ENCODE peak calls at places on chromosomes 4 and X, in nine cellular contexts. One of them, this sample, is unnamed.

GRCh38 chr4:119729815-119730643 is 101.4 kb upstream of the PDE5A start:
- DNase-seq in transverse colon: peak
- DNase-seq in SK-N-SH: peak
- DNase-seq in upper lobe of left lung: no peak
- DNase-seq in ovary: no peak
- DNase-seq in tibial nerve: no peak
- DNase-seq in HepG2: peak
- DNase-seq in esophagus muscularis mucosa: no peak
- DNase-seq in suprapubic skin: no peak
- DNase-seq in this sample: peak

GRCh38 chrX:111284615-111285294 is 14.5 kb upstream of the CAPN6 start:
- DNase-seq in transverse colon: no peak
- DNase-seq in SK-N-SH: no peak
- DNase-seq in upper lobe of left lung: no peak
- DNase-seq in ovary: no peak
- DNase-seq in tibial nerve: no peak
- DNase-seq in HepG2: peak
- DNase-seq in esophagus muscularis mucosa: no peak
- DNase-seq in suprapubic skin: no peak
- DNase-seq in this sample: peak

GRCh38 chrX:84175274-84175673 is 12.7 kb downstream of the RPS6KA6 start:
- DNase-seq in transverse colon: no peak
- DNase-seq in SK-N-SH: no peak
- DNase-seq in upper lobe of left lung: no peak
- DNase-seq in ovary: no peak
- DNase-seq in tibial nerve: no peak
- DNase-seq in HepG2: no peak
- DNase-seq in esophagus muscularis mucosa: no peak
- DNase-seq in suprapubic skin: no peak
- DNase-seq in this sample: no peak

GRCh38 chrX:87006561-87006960 is 511.0 kb upstream of the KLHL4 start:
- DNase-seq in transverse colon: no peak
- DNase-seq in SK-N-SH: no peak
- DNase-seq in upper lobe of left lung: no peak
- DNase-seq in ovary: no peak
- DNase-seq in tibial nerve: no peak
- DNase-seq in HepG2: no peak
- DNase-seq in esophagus muscularis mucosa: no peak
- DNase-seq in suprapubic skin: no peak
- DNase-seq in this sample: no peak

GRCh38 chr4:147498031-147498700 is 17.3 kb downstream of the EDNRA start:
- DNase-seq in transverse colon: no peak
- DNase-seq in SK-N-SH: no peak
- DNase-seq in upper lobe of left lung: no peak
- DNase-seq in ovary: no peak
- DNase-seq in tibial nerve: no peak
- DNase-seq in HepG2: no peak
- DNase-seq in esophagus muscularis mucosa: no peak
- DNase-seq in suprapubic skin: no peak
- DNase-seq in this sample: no peak

GRCh38 chrX:141405878-141406492 is 163.7 kb upstream of the SPANXC start:
- DNase-seq in transverse colon: no peak
- DNase-seq in SK-N-SH: no peak
- DNase-seq in upper lobe of left lung: no peak
- DNase-seq in ovary: no peak
- DNase-seq in tibial nerve: no peak
- DNase-seq in HepG2: no peak
- DNase-seq in esophagus muscularis mucosa: no peak
- DNase-seq in suprapubic skin: no peak
- DNase-seq in this sample: no peak

GRCh38 chrX:54208531-54208930 is 25.5 kb upstream of the FAM120C start:
- DNase-seq in transverse colon: no peak
- DNase-seq in SK-N-SH: no peak
- DNase-seq in upper lobe of left lung: no peak
- DNase-seq in ovary: no peak
- DNase-seq in tibial nerve: no peak
- DNase-seq in HepG2: no peak
- DNase-seq in esophagus muscularis mucosa: no peak
- DNase-seq in suprapubic skin: no peak
- DNase-seq in this sample: no peak

GRCh38 chr4:127335732-127336131 is 297.0 kb upstream of the INTU start:
- DNase-seq in transverse colon: no peak
- DNase-seq in SK-N-SH: no peak
- DNase-seq in upper lobe of left lung: no peak
- DNase-seq in ovary: no peak
- DNase-seq in tibial nerve: no peak
- DNase-seq in HepG2: no peak
- DNase-seq in esophagus muscularis mucosa: no peak
- DNase-seq in suprapubic skin: no peak
- DNase-seq in this sample: no peak

GRCh38 chr4:109079731-109080130 is 222.7 kb downstream of the COL25A1 start:
- DNase-seq in transverse colon: no peak
- DNase-seq in SK-N-SH: no peak
- DNase-seq in upper lobe of left lung: no peak
- DNase-seq in ovary: no peak
- DNase-seq in tibial nerve: no peak
- DNase-seq in HepG2: no peak
- DNase-seq in esophagus muscularis mucosa: no peak
- DNase-seq in suprapubic skin: no peak
- DNase-seq in this sample: no peak

GRCh38 chr4:176270669-176271068 is 1.6 kb upstream of the ASB5 start:
- DNase-seq in transverse colon: no peak
- DNase-seq in SK-N-SH: no peak
- DNase-seq in upper lobe of left lung: no peak
- DNase-seq in ovary: no peak
- DNase-seq in tibial nerve: no peak
- DNase-seq in HepG2: peak
- DNase-seq in esophagus muscularis mucosa: no peak
- DNase-seq in suprapubic skin: no peak
- DNase-seq in this sample: no peak

GRCh38 chr4:158130204-158130603 is 42.6 kb downstream of the GASK1B start:
- DNase-seq in transverse colon: no peak
- DNase-seq in SK-N-SH: no peak
- DNase-seq in upper lobe of left lung: no peak
- DNase-seq in ovary: no peak
- DNase-seq in tibial nerve: no peak
- DNase-seq in HepG2: no peak
- DNase-seq in esophagus muscularis mucosa: no peak
- DNase-seq in suprapubic skin: no peak
- DNase-seq in this sample: no peak

GRCh38 chrX:31993635-31994034 is 921.8 kb upstream of the FTHL17 start:
- DNase-seq in transverse colon: no peak
- DNase-seq in SK-N-SH: no peak
- DNase-seq in upper lobe of left lung: no peak
- DNase-seq in ovary: no peak
- DNase-seq in tibial nerve: no peak
- DNase-seq in HepG2: peak
- DNase-seq in esophagus muscularis mucosa: no peak
- DNase-seq in suprapubic skin: no peak
- DNase-seq in this sample: no peak

DNA sequence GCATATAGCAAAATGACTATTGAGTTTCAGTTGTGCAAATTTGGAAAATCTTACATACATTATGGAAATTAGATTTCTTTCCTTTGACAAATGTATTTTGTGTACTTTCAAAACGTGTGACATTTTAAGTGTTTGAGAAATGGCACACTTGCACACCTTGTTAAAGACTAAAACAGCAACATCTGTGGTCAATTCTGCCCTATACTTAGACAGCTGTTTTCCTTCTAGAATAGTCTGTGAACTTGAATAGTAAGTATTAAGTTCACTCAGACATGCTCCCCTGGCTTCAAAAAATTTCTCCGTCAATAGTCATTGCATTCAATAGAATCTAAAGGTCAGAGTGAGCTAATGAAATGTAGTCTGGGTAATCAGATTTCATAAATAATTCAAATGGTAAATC is 21.7 kb upstream of the TBC1D9 start:
- DNase-seq in transverse colon: no peak
- DNase-seq in SK-N-SH: no peak
- DNase-seq in upper lobe of left lung: no peak
- DNase-seq in ovary: no peak
- DNase-seq in tibial nerve: no peak
- DNase-seq in HepG2: no peak
- DNase-seq in esophagus muscularis mucosa: no peak
- DNase-seq in suprapubic skin: no peak
- DNase-seq in this sample: no peak
- TF ChIP-seq EP300 in transverse colon: no peak
- TF ChIP-seq EP300 in SK-N-SH: no peak
- TF ChIP-seq EP300 in upper lobe of left lung: no peak
- TF ChIP-seq EP300 in ovary: no peak
- TF ChIP-seq EP300 in tibial nerve: no peak
- TF ChIP-seq EP300 in HepG2: no peak
- TF ChIP-seq EP300 in esophagus muscularis mucosa: no peak
- TF ChIP-seq EP300 in suprapubic skin: no peak
- TF ChIP-seq EP300 in this sample: no peak

DNA sequence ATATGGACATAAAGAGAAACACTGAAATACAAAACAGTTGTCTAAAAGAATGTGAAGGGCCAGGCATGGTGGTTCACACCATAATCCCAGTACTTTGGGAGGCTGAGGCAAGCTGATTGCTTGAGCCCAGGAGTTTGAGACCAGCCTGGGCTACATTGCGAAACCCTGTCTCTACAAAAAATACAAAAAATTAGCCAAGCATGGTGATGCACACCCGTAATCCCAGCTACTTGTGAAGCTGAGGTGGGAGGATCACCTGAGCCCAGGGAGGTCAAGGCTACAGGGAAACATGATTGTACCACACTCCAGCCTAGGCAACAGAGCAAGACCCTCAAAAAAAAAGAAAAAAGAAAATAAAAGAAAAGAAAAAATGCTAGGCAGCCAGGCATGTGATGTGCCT is 11.8 kb downstream of the RBM47 start:
- DNase-seq in transverse colon: no peak
- DNase-seq in SK-N-SH: no peak
- DNase-seq in upper lobe of left lung: no peak
- DNase-seq in ovary: no peak
- DNase-seq in tibial nerve: no peak
- DNase-seq in HepG2: no peak
- DNase-seq in esophagus muscularis mucosa: no peak
- DNase-seq in suprapubic skin: no peak
- DNase-seq in this sample: no peak
- TF ChIP-seq EP300 in transverse colon: no peak
- TF ChIP-seq EP300 in SK-N-SH: no peak
- TF ChIP-seq EP300 in upper lobe of left lung: no peak
- TF ChIP-seq EP300 in ovary: no peak
- TF ChIP-seq EP300 in tibial nerve: no peak
- TF ChIP-seq EP300 in HepG2: no peak
- TF ChIP-seq EP300 in esophagus muscularis mucosa: no peak
- TF ChIP-seq EP300 in suprapubic skin: no peak
- TF ChIP-seq EP300 in this sample: no peak

DNA sequence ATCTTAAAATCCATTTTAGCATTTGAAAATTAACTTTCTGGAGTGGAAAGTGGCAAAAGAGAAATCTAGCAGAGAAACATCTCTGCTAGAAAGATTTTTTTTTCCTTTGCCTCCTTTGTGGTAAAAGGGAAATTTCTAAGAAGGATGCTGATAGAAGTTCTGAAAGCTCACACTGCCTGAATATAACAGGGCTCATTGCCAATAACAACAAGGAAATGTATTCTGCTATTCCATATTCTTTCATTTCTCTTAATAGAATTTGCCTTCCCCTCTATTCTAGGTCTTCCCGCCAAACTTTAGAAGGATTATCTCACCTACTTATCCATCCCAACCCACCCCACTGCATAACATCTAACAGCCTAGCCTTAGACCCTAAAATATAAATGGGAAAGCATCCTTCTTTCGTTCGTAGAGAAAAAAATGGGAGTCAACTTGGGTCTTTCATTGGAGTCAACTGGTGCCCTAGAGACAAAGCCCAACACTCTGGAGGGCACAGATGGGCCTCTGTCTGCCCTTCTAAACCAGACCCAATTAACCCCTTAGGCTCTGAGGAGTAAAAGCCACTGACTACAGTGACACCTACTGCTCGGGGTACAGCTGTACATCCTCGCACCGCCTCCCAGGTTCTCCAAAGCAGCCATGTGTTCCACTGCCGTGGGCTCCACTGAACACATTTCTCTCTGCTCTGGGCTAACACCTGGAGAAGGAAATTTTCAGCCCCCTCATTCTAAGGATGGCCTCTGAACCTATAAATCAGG is 103.9 kb downstream of the MAML3 start:
- DNase-seq in transverse colon: no peak
- DNase-seq in SK-N-SH: peak
- DNase-seq in upper lobe of left lung: no peak
- DNase-seq in ovary: no peak
- DNase-seq in tibial nerve: no peak
- DNase-seq in HepG2: no peak
- DNase-seq in esophagus muscularis mucosa: no peak
- DNase-seq in suprapubic skin: no peak
- DNase-seq in this sample: no peak
- TF ChIP-seq EP300 in transverse colon: no peak
- TF ChIP-seq EP300 in SK-N-SH: peak
- TF ChIP-seq EP300 in upper lobe of left lung: no peak
- TF ChIP-seq EP300 in ovary: no peak
- TF ChIP-seq EP300 in tibial nerve: no peak
- TF ChIP-seq EP300 in HepG2: no peak
- TF ChIP-seq EP300 in esophagus muscularis mucosa: no peak
- TF ChIP-seq EP300 in suprapubic skin: no peak
- TF ChIP-seq EP300 in this sample: no peak

GRCh38 chr4:16582526-16582925 is 315.9 kb downstream of the LDB2 start:
- DNase-seq in transverse colon: no peak
- DNase-seq in SK-N-SH: peak
- DNase-seq in upper lobe of left lung: no peak
- DNase-seq in ovary: no peak
- DNase-seq in tibial nerve: no peak
- DNase-seq in HepG2: no peak
- DNase-seq in esophagus muscularis mucosa: no peak
- DNase-seq in suprapubic skin: no peak
- DNase-seq in this sample: no peak

GRCh38 chr4:16581117-16581516 is 317.3 kb downstream of the LDB2 start:
- DNase-seq in transverse colon: no peak
- DNase-seq in SK-N-SH: no peak
- DNase-seq in upper lobe of left lung: no peak
- DNase-seq in ovary: no peak
- DNase-seq in tibial nerve: no peak
- DNase-seq in HepG2: no peak
- DNase-seq in esophagus muscularis mucosa: no peak
- DNase-seq in suprapubic skin: no peak
- DNase-seq in this sample: no peak

GRCh38 chr4:16585053-16585452 is 313.4 kb downstream of the LDB2 start:
- DNase-seq in transverse colon: no peak
- DNase-seq in SK-N-SH: no peak
- DNase-seq in upper lobe of left lung: peak
- DNase-seq in ovary: no peak
- DNase-seq in tibial nerve: no peak
- DNase-seq in HepG2: no peak
- DNase-seq in esophagus muscularis mucosa: no peak
- DNase-seq in suprapubic skin: no peak
- DNase-seq in this sample: no peak

GRCh38 chr4:16582036-16582435 is 316.4 kb downstream of the LDB2 start:
- DNase-seq in transverse colon: no peak
- DNase-seq in SK-N-SH: no peak
- DNase-seq in upper lobe of left lung: no peak
- DNase-seq in ovary: no peak
- DNase-seq in tibial nerve: no peak
- DNase-seq in HepG2: no peak
- DNase-seq in esophagus muscularis mucosa: no peak
- DNase-seq in suprapubic skin: no peak
- DNase-seq in this sample: no peak

DNA sequence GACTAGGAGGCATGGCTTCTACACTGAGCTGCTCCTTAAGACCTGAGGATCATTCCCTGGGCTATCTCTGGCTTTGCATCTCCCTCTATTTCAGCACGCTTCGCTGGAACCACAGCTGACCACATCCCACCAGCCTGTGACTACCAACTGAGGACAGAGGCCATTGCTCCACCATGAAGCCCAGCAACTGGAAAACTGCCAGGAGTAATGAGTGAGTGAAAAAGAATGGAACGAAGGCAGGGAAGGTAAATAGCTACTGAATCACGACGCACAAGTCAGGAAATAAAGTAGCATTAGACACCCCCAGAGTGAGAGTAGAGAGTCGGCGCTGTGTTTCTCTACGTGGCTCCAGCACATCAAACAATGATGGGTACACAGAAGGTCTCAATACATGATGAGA is 314.7 kb downstream of the LDB2 start:
- DNase-seq in transverse colon: no peak
- DNase-seq in SK-N-SH: no peak
- DNase-seq in upper lobe of left lung: no peak
- DNase-seq in ovary: no peak
- DNase-seq in tibial nerve: no peak
- DNase-seq in HepG2: no peak
- DNase-seq in esophagus muscularis mucosa: no peak
- DNase-seq in suprapubic skin: no peak
- DNase-seq in this sample: no peak
- TF ChIP-seq EP300 in transverse colon: no peak
- TF ChIP-seq EP300 in SK-N-SH: no peak
- TF ChIP-seq EP300 in upper lobe of left lung: no peak
- TF ChIP-seq EP300 in ovary: no peak
- TF ChIP-seq EP300 in tibial nerve: no peak
- TF ChIP-seq EP300 in HepG2: no peak
- TF ChIP-seq EP300 in esophagus muscularis mucosa: no peak
- TF ChIP-seq EP300 in suprapubic skin: no peak
- TF ChIP-seq EP300 in this sample: no peak